ENCODE peak calls at places on chromosome 19, in four cellular contexts. J, Z, A and T are unnamed samples.

GRCh38 chr19:46350758-46351159 is 3.9 kb downstream of the PPP5C start:
- DNase-seq in J (no peak), Z (peak), A (no peak), T (no peak)

GRCh38 chr19:16361926-16362325 is 37.3 kb downstream of the KLF2 start:
- DNase-seq in J (no peak), Z (no peak), A (no peak), T (no peak)

GRCh38 chr19:46739290-46739771 is 6.5 kb upstream of the FKRP start:
- DNase-seq in J (no peak), Z (no peak), A (no peak), T (no peak)

GRCh38 chr19:15381429-15381828 is 1.8 kb upstream of the AKAP8 start:
- DNase-seq in J (no peak), Z (no peak), A (no peak), T (no peak)

GRCh38 chr19:15836345-15836594 is 20.8 kb upstream of the OR10H1 start:
- DNase-seq in J (no peak), Z (no peak), A (no peak), T (peak)

GRCh38 chr19:51417107-51417806 is at the start of gene SIGLEC10:
- DNase-seq in J (no peak), Z (no peak), A (no peak), T (no peak)

GRCh38 chr19:10262771-10263170 is 8.1 kb upstream of the ICAM1 start:
- DNase-seq in J (no peak), Z (no peak), A (peak), T (no peak)

GRCh38 chr19:15282311-15282705 is 50.0 kb downstream of the BRD4 start:
- DNase-seq in J (no peak), Z (no peak), A (no peak), T (no peak)

GRCh38 chr19:15869109-15869555 is 28.7 kb downstream of the CYP4F2 start:
- DNase-seq in J (no peak), Z (no peak), A (peak), T (no peak)

GRCh38 chr19:16386619-16387240 is 62.1 kb downstream of the KLF2 start:
- DNase-seq in J (peak), Z (no peak), A (peak), T (peak)

GRCh38 chr19:45051929-45052579 is 13.2 kb downstream of the CLASRP start:
- DNase-seq in J (no peak), Z (no peak), A (no peak), T (no peak)

GRCh38 chr19:5697890-5698634 is 8.0 kb downstream of the RPL36 start:
- DNase-seq in J (no peak), Z (no peak), A (no peak), T (no peak)

GRCh38 chr19:1855828-1856255 is 7.5 kb downstream of the KLF16 start:
- DNase-seq in J (peak), Z (no peak), A (no peak), T (no peak)

GRCh38 chr19:34308381-34309367 is 54.3 kb downstream of the GARRE1 start:
- DNase-seq in J (no peak), Z (no peak), A (peak), T (peak)

GRCh38 chr19:30322641-30323320 is 49.4 kb upstream of the ZNF536 start:
- DNase-seq in J (no peak), Z (no peak), A (no peak), T (no peak)

GRCh38 chr19:38837656-38838121 is 6.1 kb upstream of the ECH1 start:
- DNase-seq in J (no peak), Z (no peak), A (peak), T (no peak)

GRCh38 chr19:52492201-52492960 is 35.1 kb upstream of the ZNF808 start:
- DNase-seq in J (no peak), Z (no peak), A (no peak), T (no peak)

GRCh38 chr19:15124572-15125231 is 17.5 kb downstream of the SYDE1 start:
- DNase-seq in J (no peak), Z (no peak), A (no peak), T (no peak)

GRCh38 chr19:40740747-40741146 is 9.5 kb downstream of the ACTMAP start:
- DNase-seq in J (no peak), Z (no peak), A (no peak), T (no peak)

GRCh38 chr19:10339380-10339960 is at the start of gene ICAM3:
- DNase-seq in J (peak), Z (peak), A (no peak), T (no peak)

GRCh38 chr19:39411006-39411831 is 1.2 kb upstream of the PLEKHG2 start:
- DNase-seq in J (peak), Z (no peak), A (peak), T (no peak)

GRCh38 chr19:45098521-45099464 is 5.8 kb downstream of the PPP1R37 start:
- DNase-seq in J (no peak), Z (no peak), A (peak), T (peak)

GRCh38 chr19:46299004-46299509 is 2.2 kb downstream of the HIF3A start:
- DNase-seq in J (no peak), Z (no peak), A (peak), T (peak)

GRCh38 chr19:56746367-56746766 is 74.8 kb upstream of the ZNF835 start:
- DNase-seq in J (no peak), Z (no peak), A (no peak), T (no peak)

GRCh38 chr19:5447700-5448311 is 7.4 kb upstream of the ZNRF4 start:
- DNase-seq in J (no peak), Z (no peak), A (peak), T (peak)

GRCh38 chr19:6737873-6738725 is 719 bp upstream of the GPR108 start:
- DNase-seq in J (peak), Z (no peak), A (peak), T (peak)

GRCh38 chr19:9498183-9498902 is at the start of gene ZNF560:
- DNase-seq in J (no peak), Z (no peak), A (peak), T (peak)

GRCh38 chr19:32053366-32053765 is 292.0 kb upstream of the ZNF507 start:
- DNase-seq in J (no peak), Z (no peak), A (no peak), T (no peak)

GRCh38 chr19:52171321-52172169 is at the start of gene ZNF836:
- DNase-seq in J (peak), Z (peak), A (peak), T (peak)

GRCh38 chr19:4935449-4935848 is 26.1 kb downstream of the UHRF1 start:
- DNase-seq in J (no peak), Z (no peak), A (no peak), T (no peak)

GRCh38 chr19:4821265-4821664 is 10.2 kb downstream of the TICAM1 start:
- DNase-seq in J (no peak), Z (no peak), A (no peak), T (no peak)

GRCh38 chr19:16412596-16413355 is 59.0 kb downstream of the EPS15L1 start:
- DNase-seq in J (no peak), Z (no peak), A (no peak), T (no peak)

GRCh38 chr19:30305346-30306060 is 66.7 kb upstream of the ZNF536 start:
- DNase-seq in J (no peak), Z (no peak), A (no peak), T (no peak)

GRCh38 chr19:40512473-40513344 is 45.9 kb downstream of the SPTBN4 start:
- DNase-seq in J (no peak), Z (no peak), A (peak), T (no peak)

GRCh38 chr19:47122359-47123335 is 8.0 kb upstream of the SAE1 start:
- DNase-seq in J (no peak), Z (no peak), A (peak), T (peak)

DNA sequence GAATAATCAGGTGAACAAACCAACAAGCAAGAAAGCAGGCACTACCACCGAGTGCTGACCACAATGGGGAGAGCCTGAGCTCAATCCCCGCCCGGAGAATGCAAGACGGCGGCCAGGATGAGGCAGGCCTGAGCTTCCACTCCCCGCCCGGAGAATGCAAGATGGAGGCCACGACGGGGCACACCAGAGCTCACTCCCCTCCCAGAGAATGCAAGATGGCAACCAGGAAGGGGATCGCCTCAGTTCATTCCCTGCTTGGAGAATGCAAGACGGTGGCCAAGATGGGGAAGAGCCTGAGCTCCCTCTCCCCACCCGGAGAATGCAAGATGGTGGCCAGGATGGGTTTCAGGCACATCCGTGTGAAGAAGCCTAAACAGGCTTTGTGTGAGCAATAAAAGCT is 24.7 kb upstream of the MIER2 start:
- DNase-seq in J (no peak), Z (no peak), A (no peak), T (no peak)
- H3K4me2 ChIP-seq in J (no peak), Z (no peak), A (no peak), T (no peak)

DNA sequence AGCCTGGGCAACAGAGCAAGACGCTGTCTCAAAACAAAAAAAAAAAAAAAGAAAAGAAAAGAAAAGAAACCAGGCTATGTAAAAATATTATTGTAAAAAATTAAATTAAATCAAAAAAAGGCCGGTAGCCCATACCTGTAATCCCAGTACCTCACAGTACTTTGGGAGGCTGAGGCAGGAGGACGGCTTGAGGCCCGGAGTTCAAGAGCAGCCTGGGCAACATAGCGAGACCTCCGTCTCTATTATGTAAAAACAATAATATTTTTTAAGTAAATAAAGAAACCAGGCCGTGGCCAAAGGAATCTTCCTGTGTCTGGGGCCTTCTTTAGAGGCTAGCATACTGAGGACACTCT is 770 bp upstream of the CAPNS1 start:
- DNase-seq in J (no peak), Z (no peak), A (no peak), T (no peak)
- H3K9ac ChIP-seq in J (peak), Z (peak), A (peak), T (peak)

GRCh38 chr19:49168421-49168820 is 10.8 kb downstream of the TRPM4 start:
- DNase-seq in J (no peak), Z (no peak), A (no peak), T (no peak)

GRCh38 chr19:49165111-49165750 is 7.6 kb downstream of the TRPM4 start:
- DNase-seq in J (no peak), Z (no peak), A (peak), T (peak)

GRCh38 chr19:49161987-49162386 is 4.4 kb downstream of the TRPM4 start:
- DNase-seq in J (no peak), Z (no peak), A (peak), T (peak)

GRCh38 chr19:49167857-49168409 is 10.3 kb downstream of the TRPM4 start:
- DNase-seq in J (no peak), Z (no peak), A (no peak), T (no peak)

DNA sequence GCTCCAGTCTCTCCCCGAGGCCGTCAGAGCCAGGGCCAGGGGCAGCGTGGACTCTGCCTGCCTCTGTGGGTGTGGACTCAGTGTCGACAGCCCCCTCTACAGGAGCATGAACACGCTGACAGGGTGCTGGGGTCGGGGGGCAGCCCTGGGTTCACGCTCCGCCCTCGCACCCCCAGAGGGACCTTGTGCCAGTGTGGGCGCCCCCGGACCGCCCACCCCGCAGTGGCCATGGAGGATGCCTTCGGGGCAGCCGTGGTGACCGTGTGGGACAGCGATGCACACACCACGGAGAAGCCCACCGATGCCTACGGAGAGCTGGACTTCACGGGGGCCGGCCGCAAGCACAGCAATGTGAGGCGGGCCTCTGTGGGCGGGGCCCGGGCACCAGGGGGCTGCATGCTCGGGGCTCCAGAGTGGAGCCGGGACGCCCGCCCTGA is 8.3 kb downstream of the TRPM4 start:
- DNase-seq in J (no peak), Z (no peak), A (no peak), T (no peak)
- TF ChIP-seq CTCF in J (no peak), Z (no peak), A (no peak), T (no peak)

GRCh38 chr19:18612051-18612771 is 459 bp upstream of the TMEM59L start:
- DNase-seq in J (no peak), Z (no peak), A (no peak), T (no peak)
- H3K4me2 ChIP-seq in J (peak), Z (no peak), A (peak), T (peak)

GRCh38 chr19:8322638-8322997 is 1.3 kb downstream of the RPS28 start:
- DNase-seq in J (no peak), Z (no peak), A (no peak), T (no peak)
- H3K9ac ChIP-seq in J (peak), Z (peak), A (peak), T (peak)

GRCh38 chr19:37551123-37551993 is 43.2 kb downstream of the ZNF571 start:
- DNase-seq in J (no peak), Z (no peak), A (peak), T (peak)
- TF ChIP-seq CTCF in J (peak), Z (no peak), A (peak), T (peak)